ENCODE peak calls at places on chromosomes 6 and 20, in seven cellular contexts. S is IMR-90, G is transverse colon, M is H54, Z is GM12892, T is uterus, R is A549. I is an unnamed sample.

GRCh38 chr20:25296094-25297093 is 48.5 kb downstream of the PYGB start:
- DNase-seq in Z (peak; percentile 60), S (peak; percentile 24), M (peak; percentile 45), R (peak; percentile 54), T (no peak), G (peak; percentile 60), I (peak; percentile 46)

GRCh38 chr20:62921119-62921687 is 5.1 kb downstream of the DIDO1 start:
- DNase-seq in G (peak; percentile 54), T (no peak), R (peak; percentile 77), M (peak; percentile 54), S (peak; percentile 53), Z (no peak), I (peak; percentile 77)

GRCh38 chr20:59498291-59498690 is 106.0 kb upstream of the PHACTR3 start:
- DNase-seq in G (no peak), R (no peak), T (no peak), Z (no peak), M (no peak), S (no peak), I (no peak)

GRCh38 chr6:89840538-89840937 is 10.9 kb downstream of the CASP8AP2 start:
- DNase-seq in Z (no peak), R (peak; percentile 12), G (no peak), M (no peak), S (peak; percentile 41), T (no peak), I (no peak)

GRCh38 chr20:18288748-18289705 is 700 bp downstream of the ZNF133 start:
- DNase-seq in S (peak; percentile 17), R (no peak), Z (no peak), G (no peak), T (no peak), M (peak; percentile 5), I (peak; percentile 57)

GRCh38 chr6:4394786-4395185 is 259.4 kb upstream of the ECI2 start:
- DNase-seq in T (no peak), R (no peak), Z (no peak), S (no peak), M (no peak), G (no peak), I (no peak)

GRCh38 chr6:139650941-139651340 is 276.5 kb upstream of the CITED2 start:
- DNase-seq in M (no peak), R (no peak), G (no peak), T (no peak), Z (no peak), S (no peak), I (no peak)

GRCh38 chr20:47980336-47981177 is 195.3 kb upstream of the SULF2 start:
- DNase-seq in G (no peak), M (no peak), T (no peak), R (no peak), Z (no peak), S (no peak), I (no peak)

GRCh38 chr20:31877684-31878083 is 7.2 kb downstream of the TTLL9 start:
- DNase-seq in M (no peak), G (no peak), R (no peak), T (no peak), S (no peak), Z (no peak), I (no peak)

GRCh38 chr20:31883829-31884228 is 13.4 kb downstream of the TTLL9 start:
- DNase-seq in Z (no peak), R (no peak), S (no peak), M (no peak), T (no peak), G (no peak), I (no peak)

GRCh38 chr20:31881945-31882344 is 11.5 kb downstream of the TTLL9 start:
- DNase-seq in T (no peak), Z (no peak), G (no peak), S (no peak), M (no peak), R (no peak), I (no peak)

DNA sequence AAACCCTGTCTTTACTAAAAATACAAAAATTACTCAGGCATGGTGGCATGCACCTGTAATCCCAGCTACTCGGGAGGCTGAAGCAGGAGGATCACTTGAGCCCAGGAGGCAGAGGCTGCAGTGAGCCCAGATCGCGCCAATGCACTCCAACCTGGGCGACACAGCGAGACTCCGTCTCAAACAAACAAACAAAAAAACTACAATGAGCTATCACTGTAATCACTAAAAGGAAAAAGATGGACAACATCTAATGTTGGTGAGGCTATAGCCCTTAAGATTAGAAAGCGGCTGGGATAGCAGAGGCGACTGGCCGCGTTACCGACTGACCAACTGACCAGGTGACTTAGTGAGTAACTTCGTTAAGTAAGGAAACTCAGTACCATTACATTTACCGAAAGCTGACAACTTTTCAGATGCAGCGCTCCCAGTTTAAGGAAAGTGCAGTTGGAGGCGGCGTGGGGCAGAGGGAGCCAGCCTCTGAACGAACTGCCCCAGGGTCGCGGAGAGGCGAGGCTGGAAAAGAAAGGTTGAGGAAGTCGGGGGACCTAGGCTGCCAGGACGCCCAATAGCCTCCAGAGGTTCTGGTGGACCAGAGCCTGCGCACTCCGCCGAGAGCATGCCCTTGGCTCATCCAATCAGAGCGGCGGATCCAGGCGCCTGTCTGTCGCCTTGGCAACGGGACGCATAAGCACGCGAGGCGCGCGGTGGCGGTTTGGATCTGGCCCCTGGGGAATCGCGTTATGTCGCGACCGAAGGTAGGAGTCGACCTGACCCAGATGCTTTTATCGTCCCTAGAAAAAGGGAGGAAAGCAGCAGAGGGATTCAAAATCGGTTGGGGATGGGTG is 8.9 kb downstream of the TTLL9 start:
- DNase-seq in S (peak; percentile 92), R (peak; percentile 98), Z (peak; percentile 84), T (peak; percentile 94), M (peak; percentile 98), G (peak; percentile 93), I (peak; percentile 90)
- TF ChIP-seq POLR2A in S (no peak), R (peak; percentile 88), Z (no peak), T (peak; percentile 43), M (peak; percentile 88), G (peak; percentile 31), I (no peak)

GRCh38 chr20:49288784-49289696 is 11.2 kb upstream of the ZNFX1 start:
- DNase-seq in M (no peak), S (no peak), G (no peak), Z (no peak), T (no peak), R (no peak), I (no peak)

GRCh38 chr20:49288250-49288751 is 10.4 kb upstream of the ZNFX1 start:
- DNase-seq in Z (no peak), R (no peak), G (no peak), T (no peak), M (no peak), S (no peak), I (no peak)

GRCh38 chr20:49285813-49286494 is 8.1 kb upstream of the ZNFX1 start:
- DNase-seq in S (no peak), Z (no peak), M (no peak), G (no peak), R (no peak), T (no peak), I (no peak)

GRCh38 chr20:49286689-49287551 is 9.1 kb upstream of the ZNFX1 start:
- DNase-seq in T (no peak), M (no peak), S (peak; percentile 36), R (peak; percentile 80), G (peak; percentile 10), Z (no peak), I (peak; percentile 68)

DNA sequence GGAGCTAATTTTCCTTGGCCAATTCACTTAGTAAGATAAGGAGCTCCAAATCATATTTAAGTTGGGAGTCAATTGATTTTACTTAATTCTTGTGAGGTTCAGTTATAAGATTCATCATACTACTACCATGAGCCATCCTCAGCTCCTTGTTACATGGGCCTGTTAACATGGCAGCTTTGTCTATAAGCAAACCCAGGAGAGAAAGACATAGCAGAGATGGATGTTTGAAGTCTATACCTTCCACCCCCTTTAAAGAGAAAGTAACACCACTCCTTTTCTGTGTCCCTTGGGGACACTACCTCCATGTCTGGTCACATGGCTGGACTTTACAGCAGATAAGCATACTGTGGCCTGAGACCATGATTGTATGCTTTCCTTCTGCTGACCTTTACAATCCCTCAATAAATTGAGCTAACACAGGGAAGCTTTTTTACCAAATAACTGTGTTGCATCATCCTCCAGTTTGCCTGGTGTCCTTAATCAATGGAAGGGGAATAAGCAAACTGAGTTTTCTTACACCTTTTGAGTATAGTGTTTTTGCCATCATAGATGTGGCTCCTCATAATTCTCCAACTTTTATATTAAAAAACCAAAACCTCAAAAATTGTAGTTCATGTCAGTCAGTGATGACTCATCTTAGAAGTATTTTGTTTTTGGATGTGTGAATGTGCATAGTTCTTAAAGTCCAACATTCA is 9.8 kb upstream of the ZNFX1 start:
- DNase-seq in S (peak; percentile 73), R (no peak), T (no peak), Z (no peak), G (no peak), M (no peak), I (peak; percentile 21)
- TF ChIP-seq POLR2A in S (no peak), R (no peak), T (no peak), Z (peak; percentile 72), G (no peak), M (no peak), I (peak; percentile 2)

DNA sequence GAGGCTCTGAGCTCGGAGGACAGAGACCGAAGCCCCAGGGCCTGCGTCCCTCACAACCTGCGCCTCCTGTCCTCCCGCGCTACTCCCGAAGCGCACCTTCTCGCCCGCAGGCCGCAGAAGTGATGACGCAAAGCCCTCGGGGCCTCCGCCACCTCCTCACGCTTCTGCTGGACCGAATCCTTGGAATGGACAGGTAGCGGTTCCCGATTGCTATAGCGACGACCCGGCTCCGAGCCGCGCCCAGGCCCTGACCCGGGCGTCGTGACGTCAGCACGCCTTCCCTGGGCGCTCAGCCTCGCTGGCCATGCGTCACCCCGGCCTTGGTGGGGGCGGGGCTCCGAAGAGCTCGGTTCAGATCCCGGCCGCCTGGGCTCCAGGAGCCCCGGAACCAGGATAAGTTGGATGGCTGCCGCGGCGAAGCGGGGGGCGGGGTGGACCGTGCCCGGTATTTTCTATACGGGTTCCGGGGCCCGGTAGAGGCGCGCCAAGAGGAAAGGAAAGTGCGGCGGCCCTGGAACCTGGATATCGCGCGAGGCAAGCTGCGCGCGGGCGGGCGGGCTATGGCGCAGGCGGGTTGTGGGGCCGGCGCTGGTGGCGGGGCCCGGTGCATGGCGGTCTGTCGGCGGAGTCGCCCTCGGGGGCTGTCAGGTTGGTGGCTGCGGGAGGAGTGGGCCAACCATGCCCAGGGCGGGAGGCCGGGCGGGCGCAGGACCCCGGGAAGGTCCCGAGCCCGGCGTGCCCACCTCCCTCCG is at the start of gene ZNF76:
- DNase-seq in S (peak; percentile 95), R (peak; percentile 96), M (peak; percentile 95), T (peak; percentile 96), Z (peak; percentile 97), G (peak; percentile 98), I (peak; percentile 97)
- TF ChIP-seq POLR2A in S (peak; percentile 58), R (peak; percentile 62), M (peak; percentile 55), T (peak; percentile 69), Z (peak; percentile 39), G (peak; percentile 72), I (peak; percentile 54)

GRCh38 chr6:163599136-163599535 is 184.6 kb downstream of the QKI start:
- DNase-seq in R (no peak), T (no peak), Z (no peak), G (no peak), S (no peak), M (no peak), I (no peak)

GRCh38 chr6:163602851-163603250 is 188.3 kb downstream of the QKI start:
- DNase-seq in S (no peak), R (no peak), Z (no peak), M (no peak), T (no peak), G (no peak), I (no peak)

GRCh38 chr6:163600331-163600730 is 185.8 kb downstream of the QKI start:
- DNase-seq in S (no peak), G (no peak), M (no peak), R (no peak), Z (no peak), T (no peak), I (no peak)

GRCh38 chr6:163600781-163601180 is 186.3 kb downstream of the QKI start:
- DNase-seq in S (no peak), G (no peak), M (no peak), Z (no peak), T (no peak), R (no peak), I (no peak)

GRCh38 chr6:163599684-163600083 is 185.2 kb downstream of the QKI start:
- DNase-seq in G (no peak), S (no peak), T (no peak), M (no peak), R (no peak), Z (no peak), I (no peak)
- TF ChIP-seq POLR2A in G (no peak), S (no peak), T (no peak), M (no peak), R (no peak), Z (no peak), I (no peak)

I was measured in erythroblast.